ENCODE peak calls at places on chromosome 7, in five cellular contexts. S is prostate gland, Q is OCI-LY7, H is brain microvascular endothelial cell, U is left ventricle myocardium inferior. A is an unnamed sample.
A peak's percentile ranks its signal among the peaks of the same experiment; 100 is the strongest.

GRCh38 chr7:21338728-21339164 is 89.1 kb upstream of the SP4 start:
- DNase-seq in Q (no peak), S (no peak), H (no peak), U (no peak), A (no peak)

GRCh38 chr7:157273208-157274202 is 63.3 kb upstream of the DNAJB6 start:
- DNase-seq in S (peak; percentile 46), Q (peak; percentile 67), U (peak; percentile 62), H (peak; percentile 48), A (peak; percentile 67)

GRCh38 chr7:129746857-129747529 is 135.5 kb downstream of the NRF1 start:
- DNase-seq in Q (no peak), U (no peak), S (no peak), H (no peak), A (no peak)

GRCh38 chr7:129103561-129104324 is 40.8 kb upstream of the TSPAN33 start:
- DNase-seq in U (no peak), Q (no peak), H (no peak), S (no peak), A (no peak)

GRCh38 chr7:24169077-24169624 is 114.8 kb upstream of the NPY start:
- DNase-seq in H (no peak), Q (no peak), S (no peak), U (no peak), A (no peak)

GRCh38 chr7:135748770-135749169 is at the start of gene FAM180A:
- DNase-seq in S (peak; percentile 40), U (peak; percentile 74), Q (no peak), H (no peak), A (peak; percentile 94)

GRCh38 chr7:92665926-92666325 is 75.7 kb upstream of the FAM133B start:
- DNase-seq in S (no peak), H (no peak), Q (no peak), U (no peak), A (no peak)

GRCh38 chr7:127658979-127659378 is 7.0 kb downstream of the SND1 start:
- DNase-seq in S (no peak), U (no peak), H (no peak), Q (no peak), A (no peak)

GRCh38 chr7:86942081-86942480 is 117.4 kb downstream of the ELAPOR2 start:
- DNase-seq in Q (no peak), H (no peak), U (no peak), S (no peak), A (no peak)

GRCh38 chr7:123533929-123534382 is 439 bp downstream of the IQUB start:
- DNase-seq in U (no peak), S (no peak), H (no peak), Q (peak; percentile 4), A (no peak)

GRCh38 chr7:73715648-73716317 is 3.7 kb downstream of the STX1A start:
- DNase-seq in U (no peak), Q (peak; percentile 54), H (peak; percentile 97), S (no peak), A (peak; percentile 99)

GRCh38 chr7:138064856-138065357 is 11.4 kb upstream of the AKR1D1 start:
- DNase-seq in H (peak; percentile 1), Q (no peak), U (no peak), S (no peak), A (peak; percentile 14)

GRCh38 chr7:150631866-150632864 is at the start of gene GIMAP6:
- DNase-seq in H (no peak), U (no peak), Q (no peak), S (no peak), A (no peak)

GRCh38 chr7:77353407-77353721 is 62.8 kb downstream of the GSAP start:
- DNase-seq in H (no peak), U (no peak), S (no peak), Q (no peak), A (no peak)

GRCh38 chr7:134954197-134955082 is 31.9 kb upstream of the AGBL3 start:
- DNase-seq in S (no peak), U (no peak), Q (peak; percentile 50), H (no peak), A (peak; percentile 42)

GRCh38 chr7:127392182-127392565 is 334 bp downstream of the ZNF800 start:
- DNase-seq in U (peak; percentile 59), H (peak; percentile 25), S (peak; percentile 27), Q (peak; percentile 74), A (peak; percentile 84)

GRCh38 chr7:50528266-50529092 is 36.7 kb downstream of the DDC start:
- DNase-seq in Q (no peak), S (no peak), U (no peak), H (no peak), A (no peak)

GRCh38 chr7:115561341-115562110 is 469.0 kb downstream of the TFEC start:
- DNase-seq in S (no peak), Q (no peak), H (peak; percentile 97), U (no peak), A (peak; percentile 73)

GRCh38 chr7:127888825-127889224 is 142.4 kb downstream of the LRRC4 start:
- DNase-seq in Q (no peak), U (no peak), H (no peak), S (no peak), A (no peak)

GRCh38 chr7:79504607-79505389 is 51.3 kb upstream of the MAGI2 start:
- DNase-seq in Q (no peak), S (no peak), H (no peak), U (no peak), A (no peak)

GRCh38 chr7:36276428-36277246 is 113.0 kb upstream of the ANLN start:
- DNase-seq in Q (no peak), U (no peak), H (no peak), S (no peak), A (no peak)

GRCh38 chr7:87628780-87629569 is 777 bp downstream of the RUNDC3B start:
- DNase-seq in U (no peak), H (no peak), Q (no peak), S (peak; percentile 9), A (no peak)

GRCh38 chr7:67484244-67484751 is 487.7 kb downstream of the TYW1 start:
- DNase-seq in H (peak; percentile 38), Q (peak; percentile 62), S (peak; percentile 42), U (peak; percentile 23), A (peak; percentile 9)

GRCh38 chr7:120950026-120950538 is 495 bp upstream of the ING3 start:
- DNase-seq in H (no peak), Q (peak; percentile 1), U (no peak), S (no peak), A (no peak)

GRCh38 chr7:120949393-120949799 is 1.2 kb upstream of the ING3 start:
- DNase-seq in Q (peak; percentile 2), H (no peak), S (no peak), U (no peak), A (no peak)

GRCh38 chr7:120951309-120951706 is 731 bp downstream of the ING3 start:
- DNase-seq in H (no peak), S (no peak), Q (no peak), U (no peak), A (no peak)

GRCh38 chr7:120950539-120951308 is at the start of gene ING3:
- DNase-seq in H (peak; percentile 97), Q (peak; percentile 98), U (peak; percentile 96), S (peak; percentile 98), A (peak; percentile 99)

DNA sequence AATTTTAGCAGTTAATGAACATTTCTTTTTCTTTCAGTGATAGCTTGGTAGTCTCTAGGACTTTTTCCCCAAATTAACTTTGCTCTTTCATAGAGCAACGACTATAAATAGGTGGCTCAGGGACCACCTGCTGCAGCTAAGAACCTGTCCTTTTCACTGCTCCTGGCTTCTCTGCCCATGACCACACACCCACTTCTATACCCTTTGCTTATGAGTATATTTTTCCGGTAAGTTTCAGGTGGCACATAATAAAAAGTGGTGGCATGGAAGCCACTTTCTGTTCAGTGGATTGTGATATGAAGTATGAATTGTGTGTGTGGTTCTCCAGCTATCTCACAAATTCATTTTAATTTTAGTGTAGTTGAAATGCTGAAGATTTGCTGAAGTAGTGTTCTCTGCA is 1.2 kb downstream of the ING3 start:
- DNase-seq in U (no peak), Q (peak; percentile 23), H (no peak), S (no peak), A (no peak)
- H3K4me3 ChIP-seq in U (peak overlapping the region; percentile 75), Q (peak overlapping the region; percentile 77), H (no peak overlapping the region), S (peak overlapping the region; percentile 62), A (peak overlapping the region; percentile 73)

GRCh38 chr7:4745971-4746919 is 29.2 kb upstream of the AP5Z1 start:
- DNase-seq in Q (peak; percentile 19), H (peak; percentile 76), S (peak; percentile 40), U (no peak), A (peak; percentile 41)
- H3K4me3 ChIP-seq in Q (peak overlapping the region; percentile 52), H (peak overlapping the region; percentile 30), S (peak overlapping the region; percentile 26), U (peak overlapping the region; percentile 55), A (peak overlapping the region; percentile 40)

GRCh38 chr7:130910949-130911944 is 177.2 kb upstream of the KLF14 start:
- DNase-seq in S (no peak), U (no peak), H (peak; percentile 72), Q (no peak), A (no peak)
- H3K4me3 ChIP-seq in S (no peak overlapping the region), U (peak overlapping the region; percentile 65), H (peak overlapping the region; percentile 74), Q (peak overlapping the region; percentile 74), A (peak overlapping the region; percentile 64)

GRCh38 chr7:26944486-26944885 is 80.1 kb upstream of the SKAP2 start:
- DNase-seq in Q (no peak), U (no peak), S (no peak), H (no peak), A (no peak)
- H3K4me3 ChIP-seq in Q (no peak overlapping the region), U (no peak overlapping the region), S (no peak overlapping the region), H (no peak overlapping the region), A (no peak overlapping the region)

GRCh38 chr7:105677803-105678583 is 96.7 kb upstream of the EFCAB10 start:
- DNase-seq in S (no peak), U (no peak), Q (peak; percentile 32), H (no peak), A (no peak)
- H3K4me3 ChIP-seq in S (no peak overlapping the region), U (peak overlapping the region; percentile 59), Q (no peak overlapping the region), H (no peak overlapping the region), A (no peak overlapping the region)

GRCh38 chr7:158818325-158819213 is 10.7 kb downstream of the ESYT2 start:
- DNase-seq in H (peak; percentile 99), U (peak; percentile 87), S (no peak), Q (no peak), A (peak; percentile 99)
- H3K4me3 ChIP-seq in H (peak overlapping the region; percentile 40), U (peak overlapping the region; percentile 51), S (no peak overlapping the region), Q (no peak overlapping the region), A (peak overlapping the region; percentile 39)

DNA sequence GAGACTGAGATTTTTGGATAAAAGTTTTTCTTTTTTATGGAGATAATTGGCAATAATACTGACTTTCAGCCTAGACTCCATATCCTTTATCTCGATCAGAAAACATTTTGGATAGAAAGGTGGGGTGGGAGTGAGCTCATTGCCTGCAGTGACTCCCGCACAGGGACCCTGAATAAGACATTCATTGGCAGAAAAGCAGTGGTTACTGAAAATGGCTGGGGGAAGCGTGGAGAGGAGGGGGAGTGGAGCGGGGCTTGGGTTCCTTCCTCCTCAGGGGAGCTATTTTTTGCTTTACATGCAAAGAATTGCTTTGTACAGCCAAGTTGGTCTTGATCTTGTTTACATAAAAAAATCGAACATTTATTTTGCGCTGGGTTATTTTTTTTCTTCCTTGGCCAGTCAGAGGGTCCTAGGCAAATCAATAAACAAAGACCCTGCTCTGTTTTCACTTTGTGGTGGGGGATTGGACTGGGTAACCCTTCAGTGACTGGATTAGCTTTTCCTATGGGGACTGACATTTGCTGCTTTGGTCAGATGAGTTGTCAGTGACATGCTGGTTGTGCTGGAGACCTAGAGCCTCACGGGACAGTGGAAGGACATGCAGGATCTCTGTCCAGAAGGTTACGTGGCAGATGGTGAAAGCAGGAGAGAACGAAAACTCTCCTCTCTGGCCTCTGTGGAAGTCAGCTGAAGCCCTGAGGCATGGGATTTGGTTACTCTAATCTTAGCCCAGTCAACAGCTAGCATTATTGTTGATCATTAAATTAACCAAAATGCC is 90.2 kb upstream of the BMPER start:
- DNase-seq in H (no peak), Q (no peak), S (no peak), U (no peak), A (no peak)
- H3K4me3 ChIP-seq in H (no peak overlapping the region), Q (no peak overlapping the region), S (no peak overlapping the region), U (peak overlapping the region; percentile 52), A (no peak overlapping the region)

A was measured in foreskin fibroblast.